ENCODE peak calls at places on chromosome 6, in seven cellular contexts. M is CD4-positive, alpha-beta T cell; P is ELR; E is MM.1S; H is neural progenitor cell; A is foreskin fibroblast; L is stimulated activated CD4-positive, alpha-beta T cell treated with anti-CD3 and anti-CD28 coated beads, Interleukin-4, amount 100 ng/mL, for 48 hours. B is an unnamed sample.

GRCh38 chr6:52077961-52078613 is 9.3 kb downstream of the PKHD1 start:
- DNase-seq in M (no peak), P (no peak), H (peak), E (no peak), L (no peak), A (no peak), B (no peak)

GRCh38 chr6:132272776-132273175 is 128.5 kb downstream of the MOXD1 start:
- DNase-seq in L (no peak), M (no peak), E (no peak), H (no peak), A (no peak), P (no peak), B (no peak)

GRCh38 chr6:53593001-53593488 is 48.1 kb upstream of the GCLC start:
- DNase-seq in E (no peak), H (no peak), P (peak), M (no peak), A (peak), L (no peak), B (no peak)

GRCh38 chr6:87858440-87858839 is 156.4 kb upstream of the AKIRIN2 start:
- DNase-seq in M (no peak), P (no peak), A (peak), L (no peak), E (no peak), H (no peak), B (no peak)

GRCh38 chr6:152270301-152270925 is 366.7 kb downstream of the SYNE1 start:
- DNase-seq in P (peak), E (no peak), L (no peak), A (peak), H (no peak), M (no peak), B (no peak)

GRCh38 chr6:158867381-158868121 is 48.4 kb upstream of the EZR start:
- DNase-seq in L (no peak), H (no peak), P (peak), M (no peak), E (no peak), A (no peak), B (no peak)

GRCh38 chr6:32886674-32887383 is 32.8 kb downstream of the PSMB9 start:
- DNase-seq in A (peak), P (peak), M (no peak), L (no peak), E (no peak), H (no peak), B (no peak)

GRCh38 chr6:8904754-8905153 is 469.4 kb upstream of the SLC35B3 start:
- DNase-seq in H (peak), P (peak), A (no peak), E (peak), L (no peak), M (no peak), B (no peak)

GRCh38 chr6:152573762-152574161 is 63.4 kb downstream of the SYNE1 start:
- DNase-seq in A (peak), P (no peak), M (no peak), L (no peak), E (no peak), H (no peak), B (no peak)

B was measured in T-helper 1 cell.